ENCODE peak calls at places on chromosomes 6 and 20, in seven cellular contexts. N, E, H, J, W, D and L are unnamed samples.
A peak's percentile ranks its signal among the peaks of the same experiment; 100 is the strongest.

GRCh38 chr6:119129148-119129967 is 50.9 kb upstream of the FAM184A start:
- DNase-seq in E (peak; percentile 72), H (peak; percentile 62), N (no peak), W (no peak), D (no peak), J (no peak), L (peak; percentile 13)

GRCh38 chr6:158231551-158232444 is 63.6 kb downstream of the GTF2H5 start:
- DNase-seq in D (peak; percentile 86), W (peak; percentile 67), J (peak; percentile 83), N (peak; percentile 73), E (no peak), H (peak; percentile 96), L (peak; percentile 68)

GRCh38 chr20:48782901-48783308 is 44.9 kb downstream of the PREX1 start:
- DNase-seq in J (no peak), D (no peak), E (no peak), W (no peak), N (no peak), H (no peak), L (no peak)

GRCh38 chr6:157405986-157406385 is 25.0 kb downstream of the ZDHHC14 start:
- DNase-seq in H (no peak), E (no peak), J (no peak), N (no peak), D (no peak), W (no peak), L (no peak)

GRCh38 chr20:61815678-61816077 is 250.0 kb downstream of the TAF4 start:
- DNase-seq in N (no peak), W (no peak), H (no peak), D (peak; percentile 5), J (no peak), E (no peak), L (no peak)

GRCh38 chr6:88741939-88742338 is 221.5 kb downstream of the RNGTT start:
- DNase-seq in W (no peak), N (no peak), H (no peak), D (no peak), J (no peak), E (no peak), L (no peak)

GRCh38 chr6:169168302-169168630 is 85.4 kb downstream of the THBS2 start:
- DNase-seq in E (no peak), W (no peak), D (no peak), J (no peak), H (no peak), N (no peak), L (no peak)

GRCh38 chr6:99485395-99485773 is 29.8 kb downstream of the USP45 start:
- DNase-seq in D (no peak), W (no peak), H (no peak), J (no peak), N (no peak), E (no peak), L (no peak)

GRCh38 chr6:27126815-27127537 is 120.5 kb upstream of the PRSS16 start:
- DNase-seq in N (peak; percentile 69), D (peak; percentile 81), W (no peak), J (peak; percentile 93), E (peak; percentile 87), H (peak; percentile 59), L (peak; percentile 91)

GRCh38 chr6:22556298-22556697 is 13.1 kb upstream of the HDGFL1 start:
- DNase-seq in E (no peak), W (no peak), J (no peak), H (no peak), D (no peak), N (no peak), L (no peak)

GRCh38 chr20:4740774-4741431 is 19.2 kb downstream of the PRND start:
- DNase-seq in H (peak; percentile 42), E (no peak), N (peak; percentile 57), W (no peak), D (peak; percentile 79), J (no peak), L (peak; percentile 84)

GRCh38 chr20:11822116-11822794 is 95.4 kb upstream of the BTBD3 start:
- DNase-seq in E (no peak), D (no peak), J (no peak), W (no peak), H (no peak), N (no peak), L (no peak)

GRCh38 chr20:58155148-58155925 is 73.1 kb downstream of the ANKRD60 start:
- DNase-seq in N (no peak), W (no peak), J (no peak), H (no peak), D (no peak), E (no peak), L (no peak)

GRCh38 chr6:26232950-26233607 is 131.9 kb upstream of the BTN3A2 start:
- DNase-seq in N (no peak), D (no peak), H (no peak), J (no peak), E (no peak), W (no peak), L (peak; percentile 75)

GRCh38 chr20:44967207-44967807 is 995 bp downstream of the STK4 start:
- DNase-seq in J (no peak), E (no peak), D (no peak), H (no peak), N (no peak), W (no peak), L (peak; percentile 44)

GRCh38 chr6:76518443-76518842 is 446.0 kb upstream of the IMPG1 start:
- DNase-seq in W (no peak), N (no peak), J (no peak), E (no peak), D (no peak), H (no peak), L (no peak)

GRCh38 chr20:16212790-16213189 is 360.5 kb downstream of the KIF16B start:
- DNase-seq in E (no peak), W (no peak), H (no peak), N (no peak), D (no peak), J (no peak), L (no peak)

GRCh38 chr20:2873747-2874041 is 413 bp downstream of the PTPRA start:
- DNase-seq in D (no peak), W (no peak), N (peak; percentile 58), E (no peak), J (peak; percentile 71), H (peak; percentile 73), L (peak; percentile 75)

GRCh38 chr6:28543671-28544131 is 18.0 kb downstream of the GPX5 start:
- DNase-seq in W (no peak), N (no peak), D (peak; percentile 28), E (no peak), H (peak; percentile 48), J (no peak), L (peak; percentile 28)

GRCh38 chr20:35551485-35551884 is 9.6 kb downstream of the ERGIC3 start:
- DNase-seq in W (no peak), J (no peak), D (no peak), N (no peak), E (no peak), H (no peak), L (no peak)

GRCh38 chr20:2221933-2222332 is 73.9 kb upstream of the TGM3 start:
- DNase-seq in W (no peak), N (no peak), D (no peak), J (no peak), H (no peak), E (no peak), L (no peak)

GRCh38 chr20:35395728-35396127 is 16.0 kb downstream of the UQCC1 start:
- DNase-seq in W (no peak), J (peak; percentile 65), E (peak; percentile 61), D (no peak), N (no peak), H (no peak), L (no peak)

GRCh38 chr20:23441850-23442313 is 2.4 kb downstream of the CSTL1 start:
- DNase-seq in D (peak; percentile 86), H (peak; percentile 80), J (peak; percentile 72), N (peak; percentile 71), W (no peak), E (peak; percentile 60), L (peak; percentile 82)

GRCh38 chr6:5866547-5867051 is 140.1 kb downstream of the NRN1 start:
- DNase-seq in H (no peak), N (no peak), D (no peak), W (no peak), J (no peak), E (peak; percentile 19), L (peak; percentile 32)

GRCh38 chr6:53483423-53484353 is 61.2 kb downstream of the GCLC start:
- DNase-seq in W (peak; percentile 55), J (no peak), N (no peak), H (no peak), D (no peak), E (no peak), L (peak; percentile 37)

GRCh38 chr6:134170844-134171243 is 118.4 kb upstream of the SLC2A12 start:
- DNase-seq in W (no peak), H (no peak), D (no peak), J (no peak), E (no peak), N (no peak), L (no peak)
- TF ChIP-seq CTCF in W (no peak), H (no peak), D (no peak), J (no peak), E (no peak), N (no peak), L (no peak)

DNA sequence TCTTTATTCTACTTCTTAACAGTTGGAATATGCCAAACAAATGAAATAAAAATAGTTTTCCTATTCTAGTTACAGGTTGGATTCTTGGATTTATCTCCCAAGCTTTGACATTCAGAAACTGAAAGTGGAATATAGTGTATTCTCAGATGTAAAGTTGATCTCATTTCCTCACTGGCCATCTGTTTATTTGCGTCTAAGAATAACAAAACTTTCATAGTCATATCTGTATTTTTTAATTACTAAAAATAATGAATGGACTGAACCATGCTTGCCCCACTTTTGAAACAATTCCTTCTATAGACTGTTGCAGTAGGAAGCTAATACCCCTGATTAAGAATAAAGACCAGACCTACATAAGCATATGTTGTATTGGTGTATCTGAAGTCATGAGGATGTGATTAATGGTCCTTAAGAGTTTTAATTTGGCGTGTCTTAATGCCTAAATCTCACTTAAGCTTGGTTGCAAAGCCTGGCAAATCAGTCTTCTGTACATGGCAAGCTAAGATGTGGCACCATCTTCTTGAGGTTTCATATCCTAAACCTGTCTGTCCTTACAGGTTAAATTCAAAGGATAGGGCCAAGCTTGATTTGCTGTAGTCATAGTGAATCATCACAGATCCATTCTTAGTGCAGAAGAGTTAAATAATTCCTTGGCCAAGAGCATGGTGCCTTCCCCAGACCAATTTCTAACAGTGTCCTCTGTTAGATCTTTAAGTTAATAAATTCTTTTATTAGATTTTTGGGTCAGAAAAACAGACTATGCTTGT is 58.9 kb downstream of the FOXO3 start:
- DNase-seq in J (no peak), H (no peak), D (no peak), E (no peak), N (no peak), W (no peak), L (no peak)
- TF ChIP-seq CTCF in J (no peak), H (no peak), D (no peak), E (no peak), N (no peak), W (no peak), L (no peak)

GRCh38 chr6:31806470-31807272 is at the start of gene LSM2:
- DNase-seq in D (peak; percentile 99), E (peak; percentile 91), N (peak; percentile 97), H (peak; percentile 99), J (peak; percentile 99), W (peak; percentile 97), L (peak; percentile 98)
- TF ChIP-seq CTCF in D (peak; percentile 40), E (peak; percentile 21), N (peak; percentile 46), H (peak; percentile 44), J (peak; percentile 21), W (no peak), L (no peak)

DNA sequence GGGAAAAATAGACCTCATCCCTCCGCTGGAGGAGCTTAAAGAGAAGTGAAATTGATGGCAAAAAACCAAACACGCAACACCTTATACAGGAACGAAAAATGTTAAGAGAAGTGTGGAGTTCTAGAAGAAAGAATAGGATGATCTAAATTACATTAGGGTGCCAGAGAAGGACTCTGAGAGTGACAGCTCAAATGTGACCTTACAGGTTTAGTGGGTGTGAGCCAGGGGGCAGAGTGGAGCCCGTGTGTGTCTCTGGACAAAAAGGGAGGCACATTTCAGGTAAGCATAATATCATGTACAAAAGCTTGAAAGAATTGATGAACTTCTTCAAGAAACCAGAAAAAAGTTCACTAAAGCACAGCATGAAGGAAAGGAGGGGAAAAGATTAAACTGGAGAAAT is 20.8 kb downstream of the HLA-DRA start:
- DNase-seq in J (no peak), D (no peak), E (no peak), H (no peak), N (no peak), W (no peak), L (peak; percentile 13)
- TF ChIP-seq CTCF in J (no peak), D (no peak), E (no peak), H (peak; percentile 49), N (no peak), W (no peak), L (no peak)